ENCODE peak calls at places on chromosomes 6 and 20, in seven cellular contexts. J is fibroblast of the conjunctiva, Q is AG08396, O is GDM1, Z is right atrium auricular region, W is A172, P is AG04450. L is an unnamed sample.

GRCh38 chr20:43669332-43669731 is 2.4 kb downstream of the MYBL2 start:
- DNase-seq in Z (no peak), O (no peak), J (no peak), W (peak), Q (no peak), P (no peak), L (peak)

GRCh38 chr6:138328210-138328609 is 49.5 kb upstream of the SMIM28 start:
- DNase-seq in Q (no peak), J (no peak), O (no peak), Z (no peak), P (no peak), W (no peak), L (no peak)

GRCh38 chr6:146183831-146184230 is 155.0 kb downstream of the GRM1 start:
- DNase-seq in P (no peak), Q (no peak), J (no peak), W (no peak), Z (no peak), O (no peak), L (no peak)

GRCh38 chr6:3869284-3869631 is 20.1 kb downstream of the FAM50B start:
- DNase-seq in P (no peak), W (no peak), Q (no peak), Z (peak), O (no peak), J (no peak), L (no peak)

GRCh38 chr6:151592449-151593169 is 98.8 kb downstream of the CCDC170 start:
- DNase-seq in P (no peak), Q (no peak), J (no peak), O (no peak), W (no peak), Z (no peak), L (no peak)

GRCh38 chr6:36596359-36596758 is 2.2 kb downstream of the SRSF3 start:
- DNase-seq in Z (no peak), P (no peak), Q (peak), O (no peak), J (no peak), W (no peak), L (no peak)

GRCh38 chr20:18180815-18181214 is 43.2 kb downstream of the KAT14 start:
- DNase-seq in P (no peak), W (no peak), Q (no peak), O (no peak), J (no peak), Z (no peak), L (peak)

GRCh38 chr6:163333038-163333437 is 81.5 kb upstream of the QKI start:
- DNase-seq in P (no peak), W (no peak), J (no peak), Z (no peak), O (no peak), Q (no peak), L (no peak)

GRCh38 chr20:32737371-32738223 is 5.7 kb downstream of the COMMD7 start:
- DNase-seq in O (no peak), Z (no peak), Q (peak), W (peak), J (no peak), P (peak), L (peak)

GRCh38 chr6:163554663-163555062 is 140.1 kb downstream of the QKI start:
- DNase-seq in J (peak), W (peak), O (peak), P (no peak), Z (peak), Q (peak), L (peak)

GRCh38 chr6:98824163-98824906 is 10.0 kb upstream of the POU3F2 start:
- DNase-seq in P (no peak), W (no peak), Z (no peak), O (no peak), J (no peak), Q (no peak), L (no peak)

GRCh38 chr20:45235995-45236394 is 14.8 kb downstream of the SEMG2 start:
- DNase-seq in O (no peak), Z (no peak), P (no peak), W (no peak), J (no peak), Q (no peak), L (no peak)

GRCh38 chr6:166341915-166342292 is 441 bp downstream of the SFT2D1 start:
- DNase-seq in O (no peak), Z (no peak), P (no peak), Q (no peak), W (no peak), J (no peak), L (no peak)

GRCh38 chr6:149876241-149876933 is 12.2 kb upstream of the LRP11 start:
- DNase-seq in J (no peak), O (no peak), Q (no peak), Z (no peak), P (no peak), W (no peak), L (no peak)

GRCh38 chr20:64210661-64211369 is 44.7 kb upstream of the PCMTD2 start:
- DNase-seq in O (no peak), Z (no peak), P (no peak), J (no peak), W (no peak), Q (no peak), L (no peak)

GRCh38 chr6:11013671-11014070 is 30.4 kb downstream of the ELOVL2 start:
- DNase-seq in J (no peak), O (no peak), Q (no peak), W (no peak), Z (no peak), P (no peak), L (no peak)

GRCh38 chr6:125432014-125432413 is 130.2 kb upstream of the HDDC2 start:
- DNase-seq in O (no peak), P (no peak), Z (no peak), J (no peak), W (no peak), Q (no peak), L (no peak)

GRCh38 chr6:70343313-70343712 is 40.4 kb upstream of the COL9A1 start:
- DNase-seq in Q (no peak), W (no peak), Z (no peak), O (no peak), J (no peak), P (no peak), L (no peak)

GRCh38 chr20:4820833-4821518 is 99.3 kb downstream of the PRND start:
- DNase-seq in W (peak), Q (peak), O (no peak), P (peak), Z (no peak), J (peak), L (peak)

GRCh38 chr6:31776563-31776960 is 566 bp downstream of the VWA7 start:
- DNase-seq in Q (no peak), J (no peak), P (no peak), Z (no peak), W (no peak), O (no peak), L (no peak)

GRCh38 chr20:36267605-36268500 is 31.6 kb downstream of the AAR2 start:
- DNase-seq in Q (no peak), P (no peak), W (no peak), Z (no peak), O (no peak), J (no peak), L (no peak)

L was measured in Caki2.